ENCODE peak calls at places on chromosomes 16 and 17, in seven cellular contexts. Y is neuronal stem cell, X is trophoblast cell, L is IMR-90, K is H1, N is mesendoderm, F is mesenchymal stem cell. H is an unnamed sample.

GRCh38 chr17:15441315-15441714 is 26.1 kb downstream of the CDRT4 start:
- DNase-seq in L (peak), K (no peak), X (no peak), Y (no peak), N (no peak), F (no peak), H (no peak)

GRCh38 chr17:1653735-1654134 is 4.1 kb upstream of the RILP start:
- DNase-seq in X (no peak), L (no peak), Y (no peak), K (no peak), N (no peak), F (no peak), H (no peak)

GRCh38 chr16:88549671-88550643 is 20.2 kb upstream of the ZC3H18 start:
- DNase-seq in N (no peak), L (no peak), X (no peak), F (no peak), K (no peak), Y (no peak), H (no peak)

GRCh38 chr16:53773150-53773846 is 69.3 kb downstream of the FTO start:
- DNase-seq in N (peak), K (no peak), X (peak), L (peak), F (peak), Y (peak), H (no peak)

GRCh38 chr17:75551276-75551675 is 25.8 kb downstream of the LLGL2 start:
- DNase-seq in L (no peak), F (peak), N (no peak), K (no peak), Y (no peak), X (peak), H (no peak)

GRCh38 chr17:20243524-20243923 is 223.8 kb downstream of the LGALS9B start:
- DNase-seq in N (no peak), K (no peak), X (no peak), F (no peak), Y (no peak), L (peak), H (no peak)

GRCh38 chr16:57392694-57393093 is 11.9 kb upstream of the CCL17 start:
- DNase-seq in F (no peak), N (no peak), K (no peak), Y (no peak), X (no peak), L (no peak), H (no peak)

GRCh38 chr16:48393843-48394703 is 8.9 kb upstream of the SIAH1 start:
- DNase-seq in N (no peak), L (peak), X (no peak), K (no peak), Y (no peak), F (no peak), H (no peak)

GRCh38 chr16:11570258-11570657 is 16.5 kb downstream of the LITAF start:
- DNase-seq in N (no peak), Y (no peak), L (no peak), F (no peak), X (no peak), K (no peak), H (no peak)

GRCh38 chr17:1229354-1229890 is 40.8 kb upstream of the BHLHA9 start:
- DNase-seq in Y (no peak), N (no peak), L (no peak), K (no peak), X (peak), F (peak), H (peak)

GRCh38 chr17:5705081-5705875 is 121.0 kb upstream of the NLRP1 start:
- DNase-seq in N (peak), Y (peak), K (no peak), L (peak), F (no peak), X (no peak), H (peak)

GRCh38 chr17:52148969-52149351 is 9.6 kb downstream of the CA10 start:
- DNase-seq in X (no peak), Y (no peak), L (no peak), F (peak), K (no peak), N (no peak), H (no peak)

GRCh38 chr17:82751171-82751570 is 694 bp upstream of the TBCD start:
- DNase-seq in L (no peak), X (no peak), Y (no peak), K (no peak), N (peak), F (no peak), H (no peak)
- H3K9ac ChIP-seq in L (peak), X (peak), Y (peak), K (peak), N (peak), F (peak), H (no peak)

DNA sequence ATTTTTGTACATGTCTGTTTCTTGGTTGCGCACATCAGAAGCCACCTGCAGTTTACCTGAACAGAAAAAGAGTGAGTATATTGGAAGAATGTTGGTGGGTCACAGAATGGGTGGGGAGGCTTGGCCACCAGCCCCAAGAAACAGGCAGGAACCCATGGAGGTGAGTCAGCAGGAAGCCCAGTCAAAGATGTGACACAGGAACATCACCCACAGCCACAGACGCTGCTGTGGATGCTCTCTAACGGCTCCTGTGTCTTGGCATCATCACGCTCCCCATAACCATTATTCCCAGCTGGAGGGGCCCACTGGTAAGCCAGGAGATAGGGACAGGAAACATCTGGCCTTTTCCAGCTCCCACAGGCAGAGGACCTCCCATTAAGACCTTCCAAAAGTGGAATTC is 94.0 kb upstream of the WSB1 start:
- DNase-seq in Y (no peak), L (peak), X (no peak), N (no peak), F (no peak), K (no peak), H (no peak)
- H3K18ac ChIP-seq in Y (no peak), L (no peak), X (no peak), N (no peak), F (no peak), K (no peak), H (no peak)

DNA sequence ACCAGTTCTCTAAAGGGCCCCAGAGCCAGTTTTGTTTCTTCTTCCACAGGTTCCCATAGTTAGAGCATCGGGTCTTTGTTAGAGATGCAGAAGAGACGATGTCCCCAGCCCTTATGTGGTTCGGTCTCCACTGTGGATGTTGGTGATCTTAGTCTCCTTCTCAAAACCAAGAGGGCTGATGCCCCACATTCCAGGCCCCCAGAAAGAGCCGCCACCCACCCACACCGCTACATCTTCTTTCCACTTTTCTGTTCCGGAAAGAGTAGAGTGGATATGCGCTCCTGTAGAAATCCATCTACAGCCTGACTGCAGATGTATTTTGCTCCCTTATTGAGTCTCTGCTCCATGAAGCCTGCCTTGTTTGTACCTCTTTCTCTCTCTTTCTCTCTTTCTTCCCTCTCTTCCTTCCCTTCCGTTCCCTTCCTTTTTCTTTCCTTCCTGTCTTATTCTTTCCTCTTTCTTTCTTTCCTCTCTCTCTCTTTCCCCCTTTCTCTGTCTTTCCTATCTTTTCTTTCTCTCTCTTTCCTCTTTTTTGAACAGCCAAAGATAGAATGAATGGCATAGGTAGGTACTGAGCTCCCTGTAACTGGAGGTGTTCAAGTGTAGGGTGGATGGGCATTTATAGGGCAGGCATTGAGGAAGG is 224.3 kb downstream of the SEC14L1 start:
- DNase-seq in X (no peak), Y (no peak), N (no peak), K (no peak), L (no peak), F (no peak), H (no peak)
- H3K9ac ChIP-seq in X (no peak), Y (no peak), N (no peak), K (no peak), L (peak), F (peak), H (no peak)

DNA sequence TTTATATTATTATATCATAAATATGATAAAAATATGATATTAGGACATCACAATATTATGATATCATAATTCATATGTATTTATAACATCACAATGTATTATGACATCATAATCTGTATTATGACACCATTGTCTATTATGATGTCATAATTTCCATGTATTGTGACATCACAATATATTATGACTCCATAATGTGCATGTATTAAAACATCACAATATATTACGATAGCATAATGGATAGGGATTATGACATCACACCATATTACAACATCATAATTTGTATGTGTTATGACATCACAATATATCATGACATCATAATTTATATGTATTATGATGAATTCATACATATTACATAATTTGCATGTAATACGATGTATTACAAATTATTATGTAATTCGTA is 1755.9 kb downstream of the TP53TG3F start:
- DNase-seq in F (no peak), N (no peak), Y (no peak), X (no peak), L (no peak), K (no peak), H (no peak)
- H3K18ac ChIP-seq in F (no peak), N (no peak), Y (no peak), X (no peak), L (no peak), K (no peak), H (no peak)

DNA sequence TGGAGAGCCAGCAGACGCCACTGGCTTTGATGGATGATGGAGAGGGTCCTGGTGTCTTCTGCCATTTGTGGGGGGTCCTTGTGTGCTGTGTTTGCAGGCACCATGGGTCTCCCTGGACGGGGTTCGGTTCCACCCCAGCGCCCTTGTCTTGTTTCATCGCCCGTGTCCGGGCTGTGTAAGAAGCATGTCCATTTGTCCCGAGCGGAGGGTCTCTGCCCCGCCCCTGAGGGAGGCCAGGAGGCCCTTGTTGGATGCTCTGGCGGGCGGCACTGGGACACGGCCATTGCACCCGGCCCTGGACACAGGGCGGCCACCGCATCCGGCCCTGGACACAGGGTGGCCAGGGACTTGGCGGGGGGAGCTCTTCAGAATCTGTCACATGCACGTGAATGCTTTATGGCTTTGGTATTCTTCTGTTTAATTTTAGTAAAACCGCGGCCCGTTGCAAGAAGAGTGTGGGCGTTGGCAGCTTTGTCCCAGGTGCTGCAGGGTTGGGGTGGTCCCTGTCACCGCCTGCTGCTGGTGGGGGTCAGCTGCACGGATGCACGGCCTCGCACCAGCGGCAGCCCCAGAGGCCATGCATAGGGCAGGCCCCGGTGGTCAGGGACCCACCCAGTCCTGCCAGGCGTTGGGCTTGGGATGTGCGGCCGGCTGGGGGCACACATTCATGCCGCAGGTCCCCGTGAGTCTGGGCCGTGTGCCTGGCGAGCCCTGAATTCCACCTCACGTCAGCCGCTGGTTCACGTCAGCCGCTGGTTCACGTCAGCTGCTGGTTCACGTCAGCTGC is 21.0 kb upstream of the ZNF750 start:
- DNase-seq in L (no peak), F (no peak), Y (no peak), K (no peak), X (no peak), N (no peak), H (no peak)
- H3K9ac ChIP-seq in L (no peak), F (no peak), Y (peak), K (no peak), X (no peak), N (no peak), H (no peak)

DNA sequence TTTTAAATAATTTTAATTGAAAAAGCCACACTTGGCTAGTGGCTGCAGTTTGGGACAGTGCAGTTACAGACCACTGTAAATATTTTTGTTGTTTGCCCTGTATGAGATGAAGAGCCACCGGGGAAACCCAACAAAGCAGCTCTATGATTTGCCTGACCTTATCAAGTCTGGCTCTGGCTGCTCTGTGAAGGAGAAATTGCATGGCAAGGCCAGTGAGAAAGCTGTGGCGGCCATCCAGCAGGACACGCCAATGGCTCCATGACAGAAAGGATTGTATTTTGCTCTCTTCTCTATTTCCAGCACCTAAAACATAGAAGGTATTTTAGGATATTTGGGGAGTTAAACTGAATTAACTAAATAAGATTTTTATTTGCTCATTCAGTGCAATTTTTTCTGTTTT is 330.0 kb upstream of the DYNLRB2 start:
- DNase-seq in N (no peak), F (no peak), X (no peak), K (no peak), Y (no peak), L (no peak), H (no peak)
- H3K18ac ChIP-seq in N (no peak), F (no peak), X (no peak), K (no peak), Y (no peak), L (no peak), H (no peak)